ENCODE peak calls at places on chromosomes 7 and 10, in four cellular contexts. Z is lower leg skin, V is cardiac muscle cell, B is AG04450. I is an unnamed sample.

GRCh38 chr10:58517071-58517470 is 4.4 kb downstream of the BICC1 start:
- DNase-seq in Z (no peak), V (no peak), B (no peak), I (no peak)

GRCh38 chr7:151632750-151633515 is 113.2 kb upstream of the RHEB start:
- DNase-seq in Z (peak; percentile 88), V (peak; percentile 59), B (no peak), I (peak; percentile 31)

GRCh38 chr7:68958571-68958970 is 639.7 kb upstream of the AUTS2 start:
- DNase-seq in Z (no peak), V (no peak), B (no peak), I (no peak)

GRCh38 chr10:101258179-101258885 is 29.1 kb upstream of the LBX1 start:
- DNase-seq in Z (no peak), V (no peak), B (no peak), I (no peak)

GRCh38 chr10:116770281-116770680 is 27.9 kb upstream of the HSPA12A start:
- DNase-seq in Z (peak; percentile 77), V (no peak), B (no peak), I (no peak)

GRCh38 chr10:104441601-104442000 is 88.0 kb downstream of the CFAP58 start:
- DNase-seq in Z (no peak), V (peak; percentile 90), B (peak; percentile 68), I (no peak)

GRCh38 chr7:152402384-152403250 is 33.2 kb downstream of the KMT2C start:
- DNase-seq in Z (no peak), V (peak; percentile 36), B (no peak), I (no peak)

GRCh38 chr7:108805808-108806397 is 236.2 kb downstream of the DNAJB9 start:
- DNase-seq in Z (no peak), V (peak; percentile 64), B (no peak), I (no peak)

GRCh38 chr10:88851706-88852105 is at the start of gene ANKRD22:
- DNase-seq in Z (peak; percentile 84), V (peak; percentile 89), B (no peak), I (no peak)

GRCh38 chr10:130761896-130762295 is 549.6 kb downstream of the TCERG1L start:
- DNase-seq in Z (no peak), V (no peak), B (no peak), I (no peak)

GRCh38 chr7:130844811-130845580 is 111.0 kb upstream of the KLF14 start:
- DNase-seq in Z (no peak), V (peak; percentile 28), B (no peak), I (no peak)

GRCh38 chr10:103519798-103520197 is 26.3 kb downstream of the NEURL1 start:
- DNase-seq in Z (peak; percentile 9), V (no peak), B (no peak), I (no peak)

GRCh38 chr10:91077549-91078017 is 142.9 kb upstream of the PCGF5 start:
- DNase-seq in Z (no peak), V (peak; percentile 44), B (no peak), I (no peak)

GRCh38 chr10:58064714-58065528 is 202.8 kb downstream of the IPMK start:
- DNase-seq in Z (no peak), V (peak; percentile 66), B (peak; percentile 10), I (no peak)

GRCh38 chr7:30894866-30895408 is 16.7 kb upstream of the AQP1 start:
- DNase-seq in Z (no peak), V (peak; percentile 25), B (no peak), I (no peak)

GRCh38 chr7:2970907-2971306 is 72.8 kb downstream of the CARD11 start:
- DNase-seq in Z (peak; percentile 43), V (no peak), B (no peak), I (no peak)

GRCh38 chr7:893686-894085 is 17.3 kb downstream of the GET4 start:
- DNase-seq in Z (no peak), V (no peak), B (no peak), I (no peak)

GRCh38 chr10:92575961-92576360 is 2.1 kb upstream of the IDE start:
- DNase-seq in Z (no peak), V (peak; percentile 51), B (no peak), I (no peak)

GRCh38 chr10:24894728-24895127 is 57.7 kb downstream of the PRTFDC1 start:
- DNase-seq in Z (no peak), V (no peak), B (no peak), I (no peak)

GRCh38 chr7:116730097-116731018 is 58.4 kb downstream of the MET start:
- DNase-seq in Z (no peak), V (no peak), B (no peak), I (no peak)

GRCh38 chr10:51010977-51011376 is 63.3 kb upstream of the PRKG1 start:
- DNase-seq in Z (no peak), V (peak; percentile 74), B (no peak), I (no peak)

GRCh38 chr10:44967596-44967995 is 8.0 kb downstream of the RASSF4 start:
- DNase-seq in Z (peak; percentile 84), V (no peak), B (no peak), I (no peak)

GRCh38 chr7:44979481-44980392 is 922 bp upstream of the MYO1G start:
- DNase-seq in Z (no peak), V (no peak), B (no peak), I (no peak)

GRCh38 chr10:8927705-8928104 is 873.2 kb downstream of the GATA3 start:
- DNase-seq in Z (no peak), V (no peak), B (no peak), I (no peak)

GRCh38 chr10:57791546-57791945 is 476.1 kb downstream of the IPMK start:
- DNase-seq in Z (no peak), V (no peak), B (no peak), I (no peak)

GRCh38 chr10:72334832-72335393 is 19.8 kb downstream of the DNAJB12 start:
- DNase-seq in Z (peak; percentile 97), V (peak; percentile 99), B (no peak), I (peak; percentile 50)
- TF ChIP-seq CTCF in Z (no peak), V (peak; percentile 40), B (no peak), I (no peak)

GRCh38 chr10:31320179-31320597 is 1.2 kb downstream of the ZEB1 start:
- DNase-seq in Z (peak; percentile 84), V (peak; percentile 50), B (no peak), I (peak; percentile 43)
- TF ChIP-seq CTCF in Z (no peak), V (peak; percentile 1), B (no peak), I (no peak)

DNA sequence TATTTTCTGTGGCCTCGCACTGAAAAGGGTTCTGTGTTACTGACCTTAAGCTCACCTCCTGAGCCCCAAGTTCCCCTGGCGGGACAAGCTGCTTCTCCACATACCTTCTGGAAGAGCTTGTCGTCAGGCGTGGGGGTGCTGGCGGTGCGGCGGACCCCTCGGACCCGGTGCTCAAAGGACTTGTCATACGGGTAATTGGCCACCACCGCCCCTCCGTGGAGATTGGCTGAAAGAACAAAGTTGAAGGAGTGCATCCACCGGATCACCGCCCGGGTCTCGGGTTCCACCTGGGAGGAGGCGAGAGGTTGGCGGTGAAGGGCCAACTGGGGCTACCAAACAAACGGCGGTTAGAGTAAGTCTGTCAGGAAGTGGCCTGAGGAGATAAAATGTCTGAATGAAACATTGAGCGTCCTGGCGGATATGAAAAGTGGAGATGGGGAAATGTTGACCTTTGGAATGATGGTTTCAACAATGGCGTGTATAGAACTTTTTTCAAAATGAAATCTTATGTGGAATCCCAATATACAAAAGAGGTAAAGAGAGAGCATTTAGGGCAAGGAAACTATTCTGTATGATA is 16.5 kb downstream of the CPN1 start:
- DNase-seq in Z (peak; percentile 84), V (no peak), B (no peak), I (no peak)
- TF ChIP-seq CTCF in Z (no peak), V (no peak), B (no peak), I (no peak)

GRCh38 chr10:132311338-132311939 is 3.7 kb upstream of the STK32C start:
- DNase-seq in Z (peak; percentile 78), V (no peak), B (no peak), I (peak; percentile 67)
- TF ChIP-seq CTCF in Z (no peak), V (no peak), B (no peak), I (peak; percentile 27)

GRCh38 chr7:66110861-66111260 is 3.8 kb upstream of the CRCP start:
- DNase-seq in Z (no peak), V (peak; percentile 84), B (peak; percentile 73), I (no peak)

GRCh38 chr7:66118603-66119002 is 4.0 kb downstream of the CRCP start:
- DNase-seq in Z (no peak), V (no peak), B (no peak), I (no peak)

GRCh38 chr7:66119502-66119901 is 4.9 kb downstream of the CRCP start:
- DNase-seq in Z (no peak), V (no peak), B (no peak), I (no peak)

GRCh38 chr7:66114743-66115727 is at the start of gene CRCP:
- DNase-seq in Z (peak; percentile 95), V (peak; percentile 85), B (peak; percentile 30), I (peak; percentile 79)
- TF ChIP-seq CTCF in Z (no peak), V (peak; percentile 58), B (peak; percentile 62), I (no peak)

GRCh38 chr7:54680377-54681005 is 78.5 kb downstream of the SEC61G start:
- DNase-seq in Z (no peak), V (no peak), B (no peak), I (no peak)
- TF ChIP-seq CTCF in Z (no peak), V (no peak), B (no peak), I (no peak)

GRCh38 chr10:119030421-119031250 is 1.1 kb downstream of the NANOS1 start:
- DNase-seq in Z (no peak), V (peak; percentile 57), B (no peak), I (peak; percentile 80)
- TF ChIP-seq CTCF in Z (no peak), V (no peak), B (no peak), I (no peak)